ENCODE peak calls at places on chromosomes 7 and 10, in six cellular contexts. Q is heart left ventricle; O is endodermal cell; R is CD8-positive, alpha-beta T cell; C is Panc1; Z is GM23248. B is an unnamed sample. For H3K36me3 and H3K4me1, the result is how much of the 10 kb centered on the place peaks cover.

GRCh38 chr10:132735923-132736391 is 50.0 kb downstream of the NKX6-2 start:
- DNase-seq in Q (no peak), Z (no peak), C (no peak), R (no peak), O (no peak), B (no peak)

GRCh38 chr10:101646369-101646768 is 48.6 kb downstream of the FBXW4 start:
- DNase-seq in Q (peak), C (no peak), O (no peak), Z (no peak), R (no peak), B (no peak)

GRCh38 chr10:16986406-16987128 is 143.0 kb downstream of the CUBN start:
- DNase-seq in Z (peak), R (no peak), Q (no peak), C (no peak), O (peak), B (no peak)

GRCh38 chr7:67724435-67724834 is 727.8 kb downstream of the TYW1 start:
- DNase-seq in O (peak), R (no peak), Z (no peak), Q (no peak), C (no peak), B (no peak)

GRCh38 chr7:11895352-11895751 is 63.4 kb upstream of the THSD7A start:
- DNase-seq in Q (no peak), Z (no peak), O (no peak), R (no peak), C (no peak), B (no peak)

GRCh38 chr10:61548371-61548770 is 95.2 kb upstream of the TMEM26 start:
- DNase-seq in C (no peak), R (no peak), Q (no peak), O (no peak), Z (no peak), B (no peak)

GRCh38 chr7:30379131-30379530 is 94.7 kb downstream of the ZNRF2 start:
- DNase-seq in Q (no peak), R (no peak), C (no peak), O (no peak), Z (peak), B (no peak)

GRCh38 chr10:86312701-86313270 is 53.8 kb downstream of the GRID1 start:
- DNase-seq in C (no peak), Q (no peak), O (peak), R (no peak), Z (no peak), B (no peak)

GRCh38 chr10:78053201-78053868 is 19.7 kb downstream of the RPS24 start:
- DNase-seq in C (no peak), R (no peak), Q (no peak), O (no peak), Z (peak), B (no peak)

GRCh38 chr7:37445064-37445723 is 3.5 kb downstream of the ELMO1 start:
- DNase-seq in R (no peak), O (no peak), Z (no peak), C (no peak), Q (no peak), B (no peak)

GRCh38 chr7:26153246-26153822 is 1.3 kb downstream of the NFE2L3 start:
- DNase-seq in C (no peak), Q (no peak), O (peak), R (no peak), Z (no peak), B (no peak)

GRCh38 chr7:20219446-20220292 is 2.5 kb upstream of the MACC1 start:
- DNase-seq in O (peak), R (peak), Z (peak), C (no peak), Q (peak), B (peak)

GRCh38 chr10:125113661-125114388 is 46.5 kb downstream of the CTBP2 start:
- DNase-seq in C (no peak), O (no peak), Q (no peak), R (no peak), Z (peak), B (no peak)

GRCh38 chr7:134472572-134473242 is 13.8 kb upstream of the AKR1B1 start:
- DNase-seq in Q (no peak), C (no peak), O (no peak), Z (peak), R (no peak), B (no peak)

GRCh38 chr7:26038201-26038990 is 113.6 kb upstream of the NFE2L3 start:
- DNase-seq in O (no peak), C (no peak), Q (no peak), Z (no peak), R (no peak), B (no peak)

GRCh38 chr10:15439381-15439837 is 68.3 kb upstream of the FAM171A1 start:
- DNase-seq in Z (peak), C (no peak), R (no peak), Q (peak), O (peak), B (no peak)

GRCh38 chr7:73786588-73786987 is 16.5 kb upstream of the CLDN3 start:
- DNase-seq in R (no peak), Z (no peak), C (no peak), Q (no peak), O (no peak), B (no peak)

GRCh38 chr7:102169651-102170416 is 116.8 kb upstream of the SH2B2 start:
- DNase-seq in O (no peak), Z (no peak), C (no peak), R (no peak), Q (no peak), B (no peak)
- H3K27ac ChIP-seq in O (peak), Z (no peak), C (no peak), R (no peak), Q (peak), B (peak)

GRCh38 chr10:3069876-3070275 is 2.5 kb downstream of the PFKP start:
- DNase-seq in Z (no peak), C (no peak), O (no peak), Q (no peak), R (no peak), B (no peak)
- H3K36me3 ChIP-seq in Z (under half), C (under half), O (under half), Q (under half), R (under half), B (under half)

DNA sequence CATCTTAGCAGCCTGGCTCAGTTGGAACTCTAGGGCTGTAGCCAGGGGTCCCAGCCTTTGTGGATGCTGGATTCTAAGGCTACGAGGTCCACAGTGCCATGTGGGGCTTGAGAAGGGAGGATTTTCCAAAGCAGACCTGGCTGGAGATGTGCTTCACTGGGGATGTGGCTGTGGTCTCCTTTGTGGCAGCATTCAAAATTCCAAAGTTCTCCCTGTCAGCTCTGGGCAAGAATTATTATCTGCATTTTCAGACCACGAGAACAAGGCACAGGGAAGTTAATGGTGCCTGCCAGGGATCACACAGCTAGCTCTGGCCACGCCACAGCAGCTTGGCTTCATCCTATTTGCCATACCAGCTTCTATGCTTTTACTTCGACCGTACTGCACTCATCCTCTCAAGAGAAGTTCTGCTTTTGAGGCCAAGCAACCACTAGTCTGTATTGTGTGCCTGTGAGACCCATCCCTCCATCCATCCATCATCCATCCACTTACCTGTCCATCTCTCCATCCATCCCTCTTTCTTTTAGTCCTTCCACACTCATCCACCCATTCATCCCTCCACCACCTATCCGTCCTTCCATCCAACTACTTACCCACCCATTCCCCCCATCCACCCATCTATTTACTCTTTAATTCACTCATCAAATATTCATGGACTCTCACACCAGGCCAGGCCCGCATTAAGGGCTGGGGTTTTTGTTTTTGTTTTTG is 71.5 kb downstream of the ZMIZ1 start:
- DNase-seq in Q (no peak), O (no peak), C (no peak), Z (no peak), R (no peak), B (no peak)
- H3K4me1 ChIP-seq in Q (half or more), O (under half), C (under half), Z (under half), R (half or more), B (half or more)

GRCh38 chr10:124105594-124105993 is 12.2 kb upstream of the CHST15 start:
- DNase-seq in C (no peak), Q (no peak), R (no peak), Z (no peak), O (no peak), B (no peak)

GRCh38 chr10:124104011-124104627 is 10.7 kb upstream of the CHST15 start:
- DNase-seq in O (no peak), R (no peak), Z (no peak), Q (no peak), C (no peak), B (no peak)

GRCh38 chr10:124106241-124106905 is 13.0 kb upstream of the CHST15 start:
- DNase-seq in R (no peak), Z (peak), C (no peak), O (no peak), Q (no peak), B (peak)

GRCh38 chr10:124101351-124101750 is 8.0 kb upstream of the CHST15 start:
- DNase-seq in Z (no peak), O (no peak), R (no peak), Q (no peak), C (no peak), B (no peak)

GRCh38 chr10:124105045-124105444 is 11.6 kb upstream of the CHST15 start:
- DNase-seq in O (no peak), R (no peak), Q (no peak), Z (no peak), C (no peak), B (no peak)
- H3K27ac ChIP-seq in O (no peak), R (no peak), Q (no peak), Z (no peak), C (peak), B (peak)

GRCh38 chr10:100248820-100249219 is 18.6 kb downstream of the CWF19L1 start:
- DNase-seq in O (no peak), Z (no peak), Q (no peak), R (no peak), C (no peak), B (no peak)
- H3K36me3 ChIP-seq in O (half or more), Z (under half), Q (half or more), R (under half), C (under half), B (half or more)

B was measured in lower lobe of right lung.